ENCODE peak calls at places on chromosome X, in five cellular contexts. M is IMR-90, P is A549, A is K562, J is H1. V is an unnamed sample.

GRCh38 chrX:123408856-123409737 is 225.0 kb downstream of the GRIA3 start:
- DNase-seq in M (no peak), A (no peak), J (no peak), P (no peak), V (no peak)

GRCh38 chrX:3216581-3216980 is 129.9 kb downstream of the MXRA5 start:
- DNase-seq in J (no peak), P (no peak), A (no peak), M (peak), V (no peak)

GRCh38 chrX:10901290-10901633 is 209.9 kb upstream of the HCCS start:
- DNase-seq in J (no peak), P (no peak), M (peak), A (no peak), V (no peak)

GRCh38 chrX:39067866-39068265 is 266.6 kb downstream of the MID1IP1 start:
- DNase-seq in A (no peak), J (no peak), M (no peak), P (no peak), V (no peak)

GRCh38 chrX:107935200-107935599 is 47.0 kb downstream of the TEX13B start:
- DNase-seq in J (no peak), M (peak), A (no peak), P (no peak), V (no peak)

GRCh38 chrX:12922600-12922919 is 16.1 kb downstream of the TLR8 start:
- DNase-seq in J (no peak), A (no peak), P (no peak), M (no peak), V (no peak)

GRCh38 chrX:18668059-18668458 is 3.8 kb downstream of the RS1 start:
- DNase-seq in P (no peak), J (no peak), A (no peak), M (no peak), V (no peak)

GRCh38 chrX:132836471-132836870 is 122.0 kb downstream of the HS6ST2 start:
- DNase-seq in A (no peak), J (no peak), M (no peak), P (no peak), V (no peak)

GRCh38 chrX:41300758-41301437 is 33.1 kb upstream of the DDX3X start:
- DNase-seq in A (no peak), J (no peak), P (no peak), M (peak), V (no peak)

GRCh38 chrX:86066998-86067397 is 19.6 kb upstream of the CHM start:
- DNase-seq in P (no peak), M (no peak), A (no peak), J (no peak), V (peak)

GRCh38 chrX:7169627-7170026 is 21.7 kb upstream of the PUDP start:
- DNase-seq in P (no peak), A (no peak), J (no peak), M (no peak), V (no peak)

GRCh38 chrX:110698696-110699095 is 96.9 kb downstream of the CHRDL1 start:
- DNase-seq in A (no peak), J (no peak), M (no peak), P (no peak), V (no peak)

GRCh38 chrX:54494166-54494969 is 1.7 kb downstream of the FGD1 start:
- DNase-seq in A (no peak), M (no peak), P (no peak), J (no peak), V (no peak)

GRCh38 chrX:18873189-18873791 is 110.6 kb downstream of the PHKA2 start:
- DNase-seq in M (peak), J (no peak), A (no peak), P (peak), V (no peak)

GRCh38 chrX:125577479-125577878 is 257.8 kb downstream of the TEX13C start:
- DNase-seq in P (no peak), J (no peak), M (no peak), A (no peak), V (no peak)

GRCh38 chrX:27597506-27597905 is 7.4 kb downstream of the DCAF8L2 start:
- DNase-seq in M (no peak), J (no peak), P (no peak), A (no peak), V (no peak)

GRCh38 chrX:20067709-20068315 is 48.9 kb downstream of the MAP7D2 start:
- DNase-seq in P (peak), A (no peak), J (no peak), M (peak), V (no peak)

GRCh38 chrX:34884693-34885277 is 57.8 kb upstream of the FAM47B start:
- DNase-seq in A (no peak), M (peak), P (peak), J (no peak), V (no peak)

GRCh38 chrX:1026263-1027015 is 186.0 kb downstream of the CRLF2 start:
- DNase-seq in P (no peak), A (no peak), M (no peak), J (no peak), V (no peak)

GRCh38 chrX:20718592-20718991 is 451.9 kb upstream of the RPS6KA3 start:
- DNase-seq in M (no peak), J (no peak), A (no peak), P (no peak), V (no peak)

GRCh38 chrX:103211012-103211715 is 3.7 kb upstream of the BEX4 start:
- DNase-seq in A (no peak), P (peak), J (no peak), M (peak), V (peak)

GRCh38 chrX:24956828-24957227 is 58.9 kb downstream of the ARX start:
- DNase-seq in M (peak), J (no peak), A (no peak), P (no peak), V (no peak)

GRCh38 chrX:21373637-21374162 is 518 bp upstream of the CNKSR2 start:
- DNase-seq in M (no peak), J (no peak), P (peak), A (no peak), V (no peak)

GRCh38 chrX:41596586-41596985 is 92.2 kb upstream of the GPR34 start:
- DNase-seq in M (peak), A (no peak), P (no peak), J (no peak), V (no peak)

GRCh38 chrX:150504399-150505186 is 63.8 kb upstream of the MTM1 start:
- DNase-seq in M (peak), P (no peak), A (no peak), J (no peak), V (no peak)

GRCh38 chrX:56762707-56763555 is 33.9 kb downstream of the NBDY start:
- DNase-seq in P (no peak), A (no peak), M (no peak), J (no peak), V (no peak)
- TF ChIP-seq MAFK in P (no peak), A (no peak), M (no peak), J (no peak), V (no peak)

GRCh38 chrX:46715521-46715920 is 43.4 kb downstream of the SLC9A7 start:
- DNase-seq in A (no peak), M (no peak), P (no peak), J (no peak), V (no peak)
- TF ChIP-seq MAFK in A (no peak), M (no peak), P (no peak), J (no peak), V (no peak)

GRCh38 chrX:68287419-68287818 is 145.9 kb downstream of the OPHN1 start:
- DNase-seq in P (no peak), J (no peak), M (no peak), A (no peak), V (no peak)

GRCh38 chrX:68288127-68288526 is 145.2 kb downstream of the OPHN1 start:
- DNase-seq in P (no peak), A (no peak), M (no peak), J (no peak), V (no peak)

GRCh38 chrX:68284281-68284904 is 148.9 kb downstream of the OPHN1 start:
- DNase-seq in P (no peak), J (no peak), A (no peak), M (no peak), V (no peak)

GRCh38 chrX:68286980-68287379 is 146.3 kb downstream of the OPHN1 start:
- DNase-seq in P (no peak), M (no peak), A (no peak), J (no peak), V (no peak)

GRCh38 chrX:68286076-68286475 is 147.2 kb downstream of the OPHN1 start:
- DNase-seq in M (peak), A (no peak), P (no peak), J (no peak), V (no peak)
- TF ChIP-seq MAFK in M (no peak), A (no peak), P (no peak), J (no peak), V (no peak)

GRCh38 chrX:50111762-50112161 is 89.0 kb downstream of the AKAP4 start:
- DNase-seq in M (no peak), P (no peak), A (no peak), J (no peak), V (no peak)

GRCh38 chrX:50103866-50104566 is 96.8 kb downstream of the AKAP4 start:
- DNase-seq in M (no peak), A (no peak), J (no peak), P (no peak), V (no peak)

GRCh38 chrX:50106051-50106450 is 94.8 kb downstream of the AKAP4 start:
- DNase-seq in J (no peak), M (no peak), P (no peak), A (no peak), V (no peak)

GRCh38 chrX:50108264-50108663 is 92.5 kb downstream of the AKAP4 start:
- DNase-seq in M (no peak), A (no peak), P (no peak), J (no peak), V (peak)

GRCh38 chrX:50107470-50107869 is 93.3 kb downstream of the AKAP4 start:
- DNase-seq in P (no peak), A (no peak), J (no peak), M (no peak), V (no peak)
- TF ChIP-seq MAFK in P (no peak), A (no peak), J (no peak), M (no peak), V (no peak)

GRCh38 chrX:48945517-48946348 is 11.7 kb downstream of the OTUD5 start:
- DNase-seq in J (peak), M (peak), A (peak), P (peak), V (peak)
- TF ChIP-seq MAFK in J (no peak), M (no peak), A (no peak), P (no peak), V (no peak)

GRCh38 chrX:37781808-37782207 is 1.9 kb downstream of the CYBB start:
- DNase-seq in P (no peak), J (no peak), A (no peak), M (no peak), V (no peak)

GRCh38 chrX:37779857-37780256 is at the start of gene CYBB:
- DNase-seq in A (no peak), J (no peak), P (no peak), M (no peak), V (no peak)

GRCh38 chrX:37776987-37777325 is 2.9 kb upstream of the CYBB start:
- DNase-seq in J (no peak), A (no peak), M (no peak), P (no peak), V (no peak)

DNA sequence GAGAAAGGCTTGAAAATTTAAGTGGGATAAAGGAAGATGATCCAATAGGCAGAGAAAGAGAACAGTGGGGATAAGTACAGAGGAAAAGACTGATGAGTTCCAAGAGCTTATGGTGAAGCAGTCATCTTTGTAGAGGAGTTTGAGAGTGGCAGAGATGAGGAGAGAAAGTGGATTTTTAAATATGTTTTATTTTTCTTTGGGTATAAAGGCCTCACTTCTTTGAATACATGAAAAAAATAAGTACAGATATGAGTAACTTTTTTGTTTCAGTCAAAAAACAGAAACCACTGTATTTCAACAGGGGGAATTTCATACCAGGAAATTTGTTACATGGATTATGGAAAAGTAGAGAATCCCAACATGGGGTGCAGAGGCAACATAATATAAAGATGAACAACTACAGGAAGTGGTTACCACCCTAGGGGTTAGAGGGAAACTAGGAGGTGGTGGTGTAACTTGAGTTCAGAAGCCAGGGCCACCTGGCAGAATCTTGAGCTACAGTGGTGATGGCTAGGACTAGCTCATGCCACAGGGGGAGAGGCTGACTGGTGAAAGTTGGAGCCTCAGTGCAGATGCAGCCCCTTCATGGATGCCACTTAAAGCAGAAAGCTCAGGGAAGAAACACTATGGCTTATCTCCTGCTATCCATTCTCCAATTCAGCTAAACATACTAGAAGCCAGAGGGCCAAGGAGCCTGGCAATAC is 3.4 kb upstream of the CYBB start:
- DNase-seq in J (no peak), A (no peak), P (no peak), M (no peak), V (no peak)
- TF ChIP-seq MAFK in J (no peak), A (no peak), P (no peak), M (no peak), V (no peak)